ENCODE peak calls at places on chromosomes 3 and 15, in nine cellular contexts. B is adipocyte, T is tibial nerve, U is HCT116, M is GM23248, C is HepG2, V is uterus, N is psoas muscle, I is esophagus squamous epithelium. P is an unnamed sample.
A peak's percentile ranks its signal among the peaks of the same experiment; 100 is the strongest.

GRCh38 chr15:40282144-40282869 is 557 bp downstream of the ANKRD63 start:
- DNase-seq in B (peak; percentile 36), T (no peak), U (no peak), M (peak; percentile 48), C (peak; percentile 30), V (no peak), N (no peak), I (no peak), P (peak; percentile 15)

GRCh38 chr3:184380210-184380626 is 364 bp downstream of the CHRD start:
- DNase-seq in B (peak; percentile 84), T (no peak), U (no peak), M (peak; percentile 75), C (peak; percentile 21), V (peak; percentile 83), N (peak; percentile 79), I (no peak), P (no peak)

GRCh38 chr15:66145242-66146182 is 108.0 kb downstream of the MEGF11 start:
- DNase-seq in B (no peak), T (no peak), U (no peak), M (no peak), C (no peak), V (no peak), N (no peak), I (no peak), P (no peak)

GRCh38 chr3:188220988-188221818 is 67.2 kb downstream of the LPP start:
- DNase-seq in B (no peak), T (peak; percentile 43), U (no peak), M (peak; percentile 90), C (peak; percentile 17), V (peak; percentile 46), N (peak; percentile 80), I (no peak), P (no peak)

GRCh38 chr15:73691398-73691797 is 7.2 kb downstream of the CD276 start:
- DNase-seq in B (peak; percentile 65), T (peak; percentile 68), U (no peak), M (peak; percentile 96), C (no peak), V (peak; percentile 54), N (peak; percentile 68), I (no peak), P (no peak)

GRCh38 chr3:62597481-62597880 is 224.1 kb upstream of the FEZF2 start:
- DNase-seq in B (no peak), T (no peak), U (no peak), M (no peak), C (no peak), V (no peak), N (no peak), I (no peak), P (no peak)

GRCh38 chr15:29270169-29270955 is 740 bp upstream of the NSMCE3 start:
- DNase-seq in B (peak; percentile 77), T (no peak), U (no peak), M (peak; percentile 76), C (no peak), V (no peak), N (no peak), I (no peak), P (no peak)

GRCh38 chr15:31179683-31180082 is 78.2 kb upstream of the TRPM1 start:
- DNase-seq in B (no peak), T (no peak), U (no peak), M (no peak), C (no peak), V (no peak), N (no peak), I (no peak), P (no peak)

GRCh38 chr3:16449369-16449768 is 64.1 kb downstream of the RFTN1 start:
- DNase-seq in B (no peak), T (no peak), U (no peak), M (no peak), C (no peak), V (no peak), N (no peak), I (no peak), P (no peak)

GRCh38 chr3:16444344-16444743 is 69.2 kb downstream of the RFTN1 start:
- DNase-seq in B (no peak), T (no peak), U (no peak), M (no peak), C (no peak), V (no peak), N (no peak), I (no peak), P (no peak)

GRCh38 chr3:16452265-16452664 is 61.2 kb downstream of the RFTN1 start:
- DNase-seq in B (no peak), T (no peak), U (no peak), M (peak; percentile 77), C (no peak), V (no peak), N (no peak), I (no peak), P (no peak)

GRCh38 chr3:16447156-16447555 is 66.3 kb downstream of the RFTN1 start:
- DNase-seq in B (no peak), T (no peak), U (no peak), M (no peak), C (no peak), V (no peak), N (no peak), I (no peak), P (no peak)

DNA sequence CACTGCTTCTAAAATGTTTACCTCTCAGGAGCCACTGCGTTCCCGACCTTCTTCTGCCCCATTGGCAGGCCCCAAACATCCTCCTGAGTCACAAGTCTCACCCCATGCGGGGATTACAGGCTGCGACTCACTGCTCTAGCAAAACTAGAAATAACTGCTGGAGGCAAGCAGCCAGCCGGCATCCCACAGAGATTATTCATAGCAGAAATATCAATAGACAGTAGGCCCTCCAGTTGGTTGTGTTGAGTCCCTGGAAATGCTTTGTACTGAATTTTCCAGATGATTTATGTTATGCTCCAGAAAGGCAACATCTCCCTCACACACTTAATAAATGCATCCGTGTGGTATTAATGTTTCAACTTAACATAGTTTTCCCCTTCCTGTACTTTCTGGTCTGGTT is 64.8 kb downstream of the RFTN1 start:
- DNase-seq in B (peak; percentile 95), T (no peak), U (peak; percentile 54), M (peak; percentile 98), C (no peak), V (peak; percentile 76), N (peak; percentile 78), I (no peak), P (no peak)
- H3K36me3 ChIP-seq in B (peaks cover 6% of the 10 kb centered on the region), T (no peaks in the 10 kb centered on the region), U (no peaks in the 10 kb centered on the region), M (no peaks in the 10 kb centered on the region), C (no peaks in the 10 kb centered on the region), V (no peaks in the 10 kb centered on the region), N (no peaks in the 10 kb centered on the region), I (no peaks in the 10 kb centered on the region), P (peaks cover 9% of the 10 kb centered on the region)

GRCh38 chr15:82831894-82832600 is 22.6 kb downstream of the WHAMM start:
- DNase-seq in B (no peak), T (no peak), U (no peak), M (no peak), C (no peak), V (no peak), N (no peak), I (no peak), P (no peak)
- H3K36me3 ChIP-seq in B (peaks cover 100% of the 10 kb centered on the region), T (peaks cover 5% of the 10 kb centered on the region), U (peaks cover 45% of the 10 kb centered on the region), M (peaks cover 68% of the 10 kb centered on the region), C (peaks cover 72% of the 10 kb centered on the region), V (no peaks in the 10 kb centered on the region), N (peaks cover 19% of the 10 kb centered on the region), I (peaks cover 99% of the 10 kb centered on the region), P (peaks cover 95% of the 10 kb centered on the region)

GRCh38 chr3:123281406-123281805 is 79.7 kb downstream of the SEC22A start:
- DNase-seq in B (no peak), T (no peak), U (no peak), M (no peak), C (no peak), V (no peak), N (no peak), I (no peak), P (no peak)
- H3K36me3 ChIP-seq in B (no peaks in the 10 kb centered on the region), T (no peaks in the 10 kb centered on the region), U (no peaks in the 10 kb centered on the region), M (no peaks in the 10 kb centered on the region), C (no peaks in the 10 kb centered on the region), V (no peaks in the 10 kb centered on the region), N (no peaks in the 10 kb centered on the region), I (peaks cover 5% of the 10 kb centered on the region), P (no peaks in the 10 kb centered on the region)

DNA sequence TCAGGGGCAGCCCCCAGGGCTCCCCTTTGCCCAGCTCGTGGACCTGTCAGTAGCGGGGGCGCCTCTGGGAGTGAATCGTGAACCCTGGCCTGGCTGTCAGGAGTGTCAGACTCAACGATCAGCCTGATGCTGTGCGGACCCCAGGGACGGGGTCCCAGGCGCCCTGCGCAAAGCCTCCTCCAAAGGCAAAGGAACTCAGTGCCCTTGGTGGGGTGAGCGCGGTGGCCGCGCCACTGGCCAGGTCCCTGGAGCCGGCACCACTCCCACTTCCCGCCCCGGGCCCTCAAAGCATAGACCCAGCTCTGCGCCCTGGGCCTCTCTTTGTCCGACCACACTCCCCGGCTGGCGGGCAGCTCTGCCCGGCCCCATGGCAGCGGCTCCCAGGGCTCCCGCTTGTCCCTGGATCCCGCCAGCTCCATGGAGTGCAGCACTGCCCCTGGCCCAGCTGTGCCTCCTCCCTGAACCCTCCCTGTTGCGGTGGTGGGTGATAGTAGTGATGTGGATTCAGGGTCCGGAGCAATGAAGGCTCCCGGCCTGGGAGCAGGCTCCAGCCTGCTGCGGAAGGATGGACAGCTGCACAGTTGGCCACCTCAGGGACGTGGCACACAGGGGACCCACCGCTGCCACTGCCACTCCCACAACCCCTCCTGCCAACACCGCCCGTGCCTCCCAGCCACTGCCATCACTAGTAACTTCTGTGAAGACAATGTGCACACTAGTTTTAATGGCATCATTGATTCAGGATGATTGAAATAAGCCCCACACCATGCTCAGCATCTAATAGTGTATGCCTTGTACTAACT is 263.8 kb downstream of the ZBBX start:
- DNase-seq in B (no peak), T (no peak), U (no peak), M (no peak), C (no peak), V (no peak), N (no peak), I (no peak), P (no peak)
- H3K36me3 ChIP-seq in B (no peaks in the 10 kb centered on the region), T (no peaks in the 10 kb centered on the region), U (no peaks in the 10 kb centered on the region), M (no peaks in the 10 kb centered on the region), C (no peaks in the 10 kb centered on the region), V (no peaks in the 10 kb centered on the region), N (no peaks in the 10 kb centered on the region), I (no peaks in the 10 kb centered on the region), P (no peaks in the 10 kb centered on the region)

P was measured in effector memory CD4-positive, alpha-beta T cell.